ENCODE peak calls at places on chromosomes 4 and X, in five cellular contexts. U is KG1, Y is GM23248, E is endothelial cell of umbilical vein, W is mucosa of gallbladder. M is an unnamed sample.

GRCh38 chrX:114058988-114059418 is 524.9 kb upstream of the HTR2C start:
- DNase-seq in E (no peak), U (no peak), Y (no peak), W (no peak), M (no peak)

GRCh38 chr4:1975880-1976279 is 32.9 kb downstream of the NELFA start:
- DNase-seq in Y (no peak), E (no peak), U (no peak), W (no peak), M (no peak)

GRCh38 chrX:13169688-13170087 is 125.3 kb upstream of the FAM9C start:
- DNase-seq in Y (no peak), E (no peak), W (no peak), U (no peak), M (no peak)

GRCh38 chrX:78527263-78527662 is 131.9 kb downstream of the RTL3 start:
- DNase-seq in E (no peak), W (no peak), Y (peak; percentile 80), U (no peak), M (no peak)

GRCh38 chr4:54661156-54661555 is 3.4 kb downstream of the KIT start:
- DNase-seq in E (no peak), U (no peak), Y (peak; percentile 92), W (no peak), M (peak; percentile 10)

GRCh38 chr4:157713342-157713741 is 459.5 kb downstream of the GASK1B start:
- DNase-seq in W (no peak), U (no peak), Y (no peak), E (no peak), M (no peak)

GRCh38 chr4:70531981-70532380 is 13.6 kb downstream of the AMTN start:
- DNase-seq in E (no peak), W (no peak), Y (peak; percentile 4), U (no peak), M (peak; percentile 2)

GRCh38 chrX:23773601-23774175 is 9.3 kb upstream of the SAT1 start:
- DNase-seq in U (no peak), W (peak; percentile 21), Y (no peak), E (peak; percentile 76), M (peak; percentile 40)

GRCh38 chr4:113534698-113535097 is 226.8 kb downstream of the CAMK2D start:
- DNase-seq in E (no peak), W (no peak), U (no peak), Y (peak; percentile 77), M (no peak)